ENCODE peak calls at places on chromosomes 12 and 14, in nine cellular contexts. W is PC-3, C is H1, I is lung, E is OCI-LY7, F is AG10803, V is lower leg skin, L is endothelial cell, N is pancreas. M is an unnamed sample.
A peak's percentile ranks its signal among the peaks of the same experiment; 100 is the strongest.

GRCh38 chr12:26122681-26123481 is 2.0 kb downstream of the BHLHE41 start:
- DNase-seq in N (peak; percentile 62), C (peak; percentile 67), W (peak; percentile 74), I (peak; percentile 51), V (peak; percentile 71), E (no peak), L (peak; percentile 66), F (peak; percentile 83), M (peak; percentile 47)

GRCh38 chr12:131929530-131930456 is 717 bp downstream of the PUS1 start:
- DNase-seq in V (no peak), I (no peak), N (no peak), F (peak; percentile 12), C (no peak), E (peak; percentile 84), L (peak; percentile 41), W (peak; percentile 37), M (peak; percentile 4)

GRCh38 chr14:60350366-60350720 is 101.3 kb downstream of the PPM1A start:
- DNase-seq in W (peak; percentile 40), V (no peak), L (no peak), F (no peak), C (no peak), E (no peak), N (no peak), I (no peak), M (no peak)

GRCh38 chr12:62919827-62920226 is 15.1 kb downstream of the PPM1H start:
- DNase-seq in L (no peak), E (no peak), I (no peak), F (peak; percentile 47), W (peak; percentile 85), N (no peak), C (no peak), V (no peak), M (peak; percentile 20)

GRCh38 chr12:19402743-19403400 is 36.4 kb upstream of the AEBP2 start:
- DNase-seq in C (no peak), W (no peak), L (no peak), E (no peak), V (no peak), N (peak; percentile 44), I (peak; percentile 39), F (peak; percentile 56), M (peak; percentile 31)

GRCh38 chr12:86710110-86710509 is 453.9 kb upstream of the MGAT4C start:
- DNase-seq in N (no peak), C (no peak), F (no peak), L (no peak), I (no peak), V (no peak), W (no peak), E (no peak), M (peak; percentile 61)

GRCh38 chr14:51527073-51527472 is 124.6 kb upstream of the FRMD6 start:
- DNase-seq in I (no peak), E (no peak), C (no peak), W (peak; percentile 50), V (no peak), L (no peak), F (peak; percentile 51), N (no peak), M (peak; percentile 39)

GRCh38 chr12:27732281-27732680 is 21.6 kb downstream of the MRPS35 start:
- DNase-seq in F (no peak), W (peak; percentile 51), L (no peak), I (no peak), C (no peak), V (no peak), E (peak; percentile 20), N (no peak), M (no peak)

GRCh38 chr12:6688543-6688999 is 604 bp downstream of the ZNF384 start:
- DNase-seq in L (peak; percentile 28), W (no peak), E (peak; percentile 69), N (peak; percentile 68), I (no peak), V (no peak), C (no peak), F (peak; percentile 22), M (no peak)

GRCh38 chr12:89351489-89352241 is 636 bp downstream of the DUSP6 start:
- DNase-seq in I (peak; percentile 48), C (peak; percentile 67), E (peak; percentile 58), V (no peak), F (peak; percentile 52), L (peak; percentile 36), N (peak; percentile 66), W (no peak), M (no peak)

GRCh38 chr14:51185180-51185579 is 54.9 kb upstream of the TMX1 start:
- DNase-seq in C (no peak), L (no peak), W (no peak), V (no peak), I (no peak), F (no peak), E (no peak), N (no peak), M (no peak)

GRCh38 chr12:115599251-115599811 is 678.2 kb downstream of the MED13L start:
- DNase-seq in L (no peak), N (no peak), W (no peak), F (peak; percentile 28), C (no peak), I (no peak), E (no peak), V (no peak), M (no peak)

DNA sequence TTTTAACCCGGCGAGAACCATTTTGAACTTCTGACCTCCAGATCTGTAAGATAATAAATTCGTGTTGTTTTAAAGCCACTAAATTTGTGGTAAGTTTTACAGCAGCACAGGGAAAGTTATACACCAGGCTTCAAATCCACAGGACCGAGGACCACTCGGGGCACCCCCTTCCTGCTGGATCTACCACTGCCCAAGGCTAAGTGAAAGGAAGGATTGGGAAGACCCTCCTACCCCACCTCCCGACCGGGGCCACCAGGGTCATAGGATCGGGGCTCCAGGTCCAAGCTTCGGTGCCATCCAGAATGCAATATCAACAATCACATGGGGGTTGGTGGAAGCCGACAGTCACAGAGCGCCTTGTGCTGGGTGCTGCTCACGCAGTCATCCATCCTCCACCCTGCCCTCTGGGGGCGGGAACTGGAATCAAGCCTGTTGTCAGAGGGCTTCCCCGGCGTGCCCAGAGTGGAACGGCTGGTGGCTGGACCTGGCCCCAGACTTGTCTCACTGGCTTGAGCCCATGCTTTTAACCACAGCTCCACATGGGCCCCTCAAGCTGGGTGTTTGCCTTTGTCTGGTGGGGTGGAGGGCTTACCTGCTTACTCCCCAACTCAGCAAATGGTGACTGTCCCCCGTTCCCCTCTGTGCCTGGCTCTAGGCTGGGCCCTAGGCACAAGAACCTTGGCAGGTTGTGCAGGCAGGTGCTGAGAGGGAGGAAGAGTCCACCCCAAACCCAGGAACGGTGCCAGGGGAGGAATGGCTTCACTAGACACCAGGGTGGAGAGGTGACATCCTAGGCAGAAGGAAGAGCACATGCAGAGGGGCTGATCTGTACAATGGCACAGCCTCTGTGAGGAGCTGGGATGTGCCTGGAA is 180.3 kb upstream of the RTL1 start:
- DNase-seq in W (peak; percentile 27), E (no peak), L (no peak), V (peak; percentile 9), I (peak; percentile 27), F (no peak), C (peak; percentile 80), N (no peak), M (no peak)
- TF ChIP-seq CTCF in W (peak; percentile 38), E (no peak), L (no peak), V (no peak), I (no peak), F (no peak), C (peak; percentile 79), N (no peak), M (peak; percentile 29)

DNA sequence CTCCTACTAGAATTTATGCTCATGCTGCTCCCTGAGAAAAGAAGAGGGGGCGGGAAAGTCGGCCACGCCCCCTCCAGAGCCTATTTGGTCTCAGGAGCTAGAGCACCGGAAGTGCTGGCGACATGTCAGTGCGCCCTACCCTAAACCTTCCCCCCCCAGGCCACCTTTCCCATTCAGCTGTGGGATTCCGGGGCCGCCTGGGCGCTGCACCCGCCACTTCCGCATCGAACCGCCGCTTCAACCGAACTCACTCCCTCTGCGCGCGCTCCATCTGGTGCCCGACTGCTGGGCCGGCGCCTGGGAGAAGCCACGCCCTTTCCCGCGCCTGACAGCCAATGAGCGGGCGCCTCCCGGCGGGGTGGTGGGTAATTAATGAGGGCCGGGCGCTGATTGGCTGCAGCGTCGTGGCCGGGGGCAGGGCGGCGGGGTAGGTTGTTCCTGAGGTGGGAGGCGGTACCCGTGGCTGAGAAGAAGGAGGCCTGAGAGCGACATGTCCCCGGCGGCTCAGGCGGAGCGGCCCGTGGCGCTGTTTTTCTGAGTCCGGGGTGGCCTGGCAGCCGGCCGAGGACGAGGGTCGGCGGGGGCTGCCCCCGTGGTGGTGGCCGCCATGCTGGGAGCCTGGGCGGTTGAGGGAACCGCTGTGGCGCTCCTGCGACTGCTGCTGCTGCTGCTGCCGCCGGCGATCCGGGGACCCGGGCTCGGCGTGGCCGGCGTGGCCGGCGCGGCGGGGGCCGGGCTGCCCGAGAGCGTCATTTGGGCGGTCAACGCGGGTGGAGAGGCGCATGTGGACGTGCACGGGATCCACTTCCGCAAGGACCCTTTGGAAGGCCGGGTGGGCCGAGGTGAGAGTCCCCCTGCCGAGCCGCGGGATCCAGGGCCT is at the start of gene MLEC:
- DNase-seq in C (peak; percentile 98), F (peak; percentile 96), E (peak; percentile 99), W (peak; percentile 98), I (peak; percentile 99), V (peak; percentile 98), N (peak; percentile 99), L (peak; percentile 99), M (peak; percentile 82)
- TF ChIP-seq CTCF in C (peak; percentile 23), F (no peak), E (peak; percentile 65), W (peak; percentile 18), I (no peak), V (no peak), N (no peak), L (peak; percentile 14), M (peak; percentile 13)

GRCh38 chr12:45214739-45215418 is 1.0 kb upstream of the ANO6 start:
- DNase-seq in E (no peak), L (no peak), I (no peak), W (no peak), F (peak; percentile 47), C (no peak), V (no peak), N (no peak), M (peak; percentile 20)

GRCh38 chr12:45217846-45218245 is 2.0 kb downstream of the ANO6 start:
- DNase-seq in F (no peak), C (no peak), V (no peak), N (no peak), E (no peak), I (no peak), W (no peak), L (no peak), M (peak; percentile 23)

GRCh38 chr12:45215419-45216296 is at the start of gene ANO6:
- DNase-seq in F (peak; percentile 86), C (peak; percentile 89), I (peak; percentile 88), N (peak; percentile 81), E (peak; percentile 89), W (peak; percentile 90), L (peak; percentile 90), V (peak; percentile 86), M (peak; percentile 72)

GRCh38 chr12:45216983-45217485 is 1.1 kb downstream of the ANO6 start:
- DNase-seq in F (peak; percentile 24), I (no peak), C (no peak), V (no peak), E (peak; percentile 14), L (no peak), W (peak; percentile 14), N (no peak), M (peak; percentile 11)

GRCh38 chr12:45216297-45216982 is 545 bp downstream of the ANO6 start:
- DNase-seq in V (peak; percentile 42), I (peak; percentile 41), C (peak; percentile 74), W (peak; percentile 57), F (peak; percentile 42), N (peak; percentile 51), L (peak; percentile 70), E (peak; percentile 70), M (peak; percentile 19)
- TF ChIP-seq CTCF in V (no peak), I (no peak), C (peak; percentile 18), W (peak; percentile 49), F (peak; percentile 41), N (peak; percentile 19), L (peak; percentile 14), E (peak; percentile 57), M (peak; percentile 53)

GRCh38 chr12:93602897-93603668 is 30.6 kb downstream of the SOCS2 start:
- DNase-seq in F (no peak), C (no peak), W (no peak), I (no peak), V (no peak), N (no peak), L (no peak), E (no peak), M (no peak)
- TF ChIP-seq CTCF in F (no peak), C (no peak), W (no peak), I (no peak), V (no peak), N (no peak), L (no peak), E (no peak), M (no peak)

M was measured in bronchial epithelial cell.